ENCODE peak calls at places on chromosomes 12 and 14, in seven cellular contexts. One of them, this sample, is unnamed. For H3K27me3, the result is how much of the 10 kb centered on the place peaks cover.

GRCh38 chr14:101499513-101499912 is 61.8 kb upstream of the DIO3 start:
- DNase-seq in endothelial cell of umbilical vein: no peak
- DNase-seq in astrocyte: no peak
- DNase-seq in ascending aorta: no peak
- DNase-seq in HL-60: no peak
- DNase-seq in H1: no peak
- DNase-seq in heart left ventricle: peak
- DNase-seq in this sample: no peak

GRCh38 chr12:112524676-112525425 is 106.1 kb downstream of the PTPN11 start:
- DNase-seq in endothelial cell of umbilical vein: no peak
- DNase-seq in astrocyte: peak
- DNase-seq in ascending aorta: no peak
- DNase-seq in HL-60: no peak
- DNase-seq in H1: no peak
- DNase-seq in heart left ventricle: no peak
- DNase-seq in this sample: no peak

GRCh38 chr12:6604254-6605029 is 2.7 kb downstream of the CHD4 start:
- DNase-seq in endothelial cell of umbilical vein: no peak
- DNase-seq in astrocyte: no peak
- DNase-seq in ascending aorta: no peak
- DNase-seq in HL-60: no peak
- DNase-seq in H1: no peak
- DNase-seq in heart left ventricle: no peak
- DNase-seq in this sample: no peak

GRCh38 chr12:87120440-87120839 is 864.2 kb upstream of the MGAT4C start:
- DNase-seq in endothelial cell of umbilical vein: no peak
- DNase-seq in astrocyte: no peak
- DNase-seq in ascending aorta: no peak
- DNase-seq in HL-60: no peak
- DNase-seq in H1: no peak
- DNase-seq in heart left ventricle: no peak
- DNase-seq in this sample: no peak

GRCh38 chr14:98959958-98960616 is 311.9 kb downstream of the BCL11B start:
- DNase-seq in endothelial cell of umbilical vein: no peak
- DNase-seq in astrocyte: no peak
- DNase-seq in ascending aorta: no peak
- DNase-seq in HL-60: no peak
- DNase-seq in H1: no peak
- DNase-seq in heart left ventricle: no peak
- DNase-seq in this sample: no peak

GRCh38 chr12:75294338-75294737 is 35.8 kb downstream of the CAPS2 start:
- DNase-seq in endothelial cell of umbilical vein: no peak
- DNase-seq in astrocyte: no peak
- DNase-seq in ascending aorta: no peak
- DNase-seq in HL-60: no peak
- DNase-seq in H1: no peak
- DNase-seq in heart left ventricle: no peak
- DNase-seq in this sample: no peak

GRCh38 chr14:96205994-96206392 is 1.4 kb downstream of the BDKRB2 start:
- DNase-seq in endothelial cell of umbilical vein: no peak
- DNase-seq in astrocyte: no peak
- DNase-seq in ascending aorta: no peak
- DNase-seq in HL-60: no peak
- DNase-seq in H1: no peak
- DNase-seq in heart left ventricle: no peak
- DNase-seq in this sample: no peak

GRCh38 chr12:14373202-14373601 is 7.7 kb downstream of the ATF7IP start:
- DNase-seq in endothelial cell of umbilical vein: peak
- DNase-seq in astrocyte: peak
- DNase-seq in ascending aorta: no peak
- DNase-seq in HL-60: no peak
- DNase-seq in H1: no peak
- DNase-seq in heart left ventricle: no peak
- DNase-seq in this sample: no peak

GRCh38 chr12:120453977-120454376 is 7.7 kb downstream of the GATC start:
- DNase-seq in endothelial cell of umbilical vein: peak
- DNase-seq in astrocyte: no peak
- DNase-seq in ascending aorta: no peak
- DNase-seq in HL-60: no peak
- DNase-seq in H1: no peak
- DNase-seq in heart left ventricle: no peak
- DNase-seq in this sample: no peak

GRCh38 chr12:6092784-6093722 is 31.4 kb downstream of the VWF start:
- DNase-seq in endothelial cell of umbilical vein: peak
- DNase-seq in astrocyte: peak
- DNase-seq in ascending aorta: peak
- DNase-seq in HL-60: no peak
- DNase-seq in H1: no peak
- DNase-seq in heart left ventricle: no peak
- DNase-seq in this sample: peak

GRCh38 chr12:121144416-121144914 is 11.8 kb downstream of the P2RX7 start:
- DNase-seq in endothelial cell of umbilical vein: no peak
- DNase-seq in astrocyte: no peak
- DNase-seq in ascending aorta: no peak
- DNase-seq in HL-60: peak
- DNase-seq in H1: no peak
- DNase-seq in heart left ventricle: no peak
- DNase-seq in this sample: no peak

GRCh38 chr14:88765130-88765529 is 27.6 kb downstream of the EML5 start:
- DNase-seq in endothelial cell of umbilical vein: no peak
- DNase-seq in astrocyte: peak
- DNase-seq in ascending aorta: no peak
- DNase-seq in HL-60: no peak
- DNase-seq in H1: peak
- DNase-seq in heart left ventricle: no peak
- DNase-seq in this sample: no peak

GRCh38 chr14:96783306-96784224 is 13.6 kb upstream of the VRK1 start:
- DNase-seq in endothelial cell of umbilical vein: no peak
- DNase-seq in astrocyte: peak
- DNase-seq in ascending aorta: no peak
- DNase-seq in HL-60: peak
- DNase-seq in H1: no peak
- DNase-seq in heart left ventricle: no peak
- DNase-seq in this sample: peak

GRCh38 chr14:76050797-76051392 is 65.3 kb downstream of the IFT43 start:
- DNase-seq in endothelial cell of umbilical vein: peak
- DNase-seq in astrocyte: peak
- DNase-seq in ascending aorta: no peak
- DNase-seq in HL-60: peak
- DNase-seq in H1: no peak
- DNase-seq in heart left ventricle: no peak
- DNase-seq in this sample: peak

GRCh38 chr14:75960219-75960618 is 21.6 kb downstream of the TGFB3 start:
- DNase-seq in endothelial cell of umbilical vein: no peak
- DNase-seq in astrocyte: no peak
- DNase-seq in ascending aorta: no peak
- DNase-seq in HL-60: no peak
- DNase-seq in H1: no peak
- DNase-seq in heart left ventricle: no peak
- DNase-seq in this sample: no peak

GRCh38 chr12:97711392-97711791 is 248.8 kb downstream of the RMST start:
- DNase-seq in endothelial cell of umbilical vein: no peak
- DNase-seq in astrocyte: no peak
- DNase-seq in ascending aorta: no peak
- DNase-seq in HL-60: no peak
- DNase-seq in H1: no peak
- DNase-seq in heart left ventricle: no peak
- DNase-seq in this sample: no peak

GRCh38 chr12:97713217-97713616 is 250.6 kb downstream of the RMST start:
- DNase-seq in endothelial cell of umbilical vein: no peak
- DNase-seq in astrocyte: no peak
- DNase-seq in ascending aorta: no peak
- DNase-seq in HL-60: no peak
- DNase-seq in H1: no peak
- DNase-seq in heart left ventricle: no peak
- DNase-seq in this sample: no peak

GRCh38 chr12:97713972-97714588 is 251.5 kb downstream of the RMST start:
- DNase-seq in endothelial cell of umbilical vein: no peak
- DNase-seq in astrocyte: no peak
- DNase-seq in ascending aorta: no peak
- DNase-seq in HL-60: no peak
- DNase-seq in H1: no peak
- DNase-seq in heart left ventricle: no peak
- DNase-seq in this sample: no peak

DNA sequence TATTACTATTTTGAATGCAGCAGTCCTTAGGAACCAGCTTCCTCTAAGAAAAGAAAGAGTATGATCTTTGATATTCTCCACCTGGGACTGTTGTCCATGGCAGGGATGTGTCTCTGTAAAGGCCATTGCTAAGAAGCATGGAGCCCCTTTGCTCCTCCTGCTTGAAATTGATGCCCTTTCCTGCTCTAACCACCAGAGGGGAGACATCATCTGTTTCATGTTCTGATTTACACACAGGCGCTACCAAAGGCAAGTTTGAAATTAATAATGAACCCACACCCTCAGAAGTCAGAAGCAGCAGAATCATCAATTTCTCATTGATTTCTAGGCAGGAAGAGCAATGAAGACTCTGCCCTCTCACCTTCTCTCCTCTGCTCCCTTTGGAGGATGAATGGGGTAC is 253.8 kb downstream of the RMST start:
- DNase-seq in endothelial cell of umbilical vein: no peak
- DNase-seq in astrocyte: no peak
- DNase-seq in ascending aorta: no peak
- DNase-seq in HL-60: no peak
- DNase-seq in H1: peak
- DNase-seq in heart left ventricle: no peak
- DNase-seq in this sample: no peak
- H3K4me3 ChIP-seq in endothelial cell of umbilical vein: no peak
- H3K4me3 ChIP-seq in astrocyte: no peak
- H3K4me3 ChIP-seq in ascending aorta: no peak
- H3K4me3 ChIP-seq in HL-60: no peak
- H3K4me3 ChIP-seq in H1: no peak
- H3K4me3 ChIP-seq in heart left ventricle: no peak
- H3K4me3 ChIP-seq in this sample: no peak

DNA sequence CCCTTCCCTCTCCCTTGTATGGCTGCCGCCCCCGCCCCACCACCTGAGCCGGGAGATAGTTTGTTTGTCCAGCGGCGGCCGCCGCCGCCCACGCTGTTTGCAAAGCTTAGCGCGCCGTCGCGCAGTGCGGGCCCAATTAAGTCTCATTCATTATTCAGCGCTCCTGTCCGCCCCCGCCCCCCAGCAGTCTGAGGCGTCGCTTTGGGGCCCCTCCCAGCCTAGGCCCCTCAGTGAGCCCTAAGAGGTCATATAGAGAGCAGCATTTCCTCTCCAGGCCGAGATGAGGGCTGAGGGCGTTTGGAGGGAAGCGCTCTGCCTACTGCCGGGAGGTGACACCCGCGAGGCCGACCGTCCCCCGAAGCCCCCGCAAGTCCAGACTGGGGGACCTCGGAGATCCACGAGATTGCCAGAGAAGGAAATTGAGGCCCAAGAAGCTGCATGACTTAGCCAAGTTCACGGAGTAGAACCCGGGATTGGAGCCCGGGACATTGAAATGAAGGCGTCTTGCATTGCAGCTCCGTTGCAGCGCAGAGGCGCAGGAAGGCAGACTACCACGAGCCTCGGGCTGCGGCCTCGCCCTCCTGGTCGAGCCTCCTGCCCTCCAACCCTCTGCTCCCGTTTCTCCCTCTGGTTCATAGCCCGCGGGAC is at the start of gene DNAJC22:
- DNase-seq in endothelial cell of umbilical vein: no peak
- DNase-seq in astrocyte: no peak
- DNase-seq in ascending aorta: no peak
- DNase-seq in HL-60: no peak
- DNase-seq in H1: no peak
- DNase-seq in heart left ventricle: no peak
- DNase-seq in this sample: no peak
- H3K27me3 ChIP-seq in endothelial cell of umbilical vein: under half
- H3K27me3 ChIP-seq in astrocyte: under half
- H3K27me3 ChIP-seq in ascending aorta: under half
- H3K27me3 ChIP-seq in HL-60: half or more
- H3K27me3 ChIP-seq in H1: half or more
- H3K27me3 ChIP-seq in heart left ventricle: half or more
- H3K27me3 ChIP-seq in this sample: under half

GRCh38 chr12:27530157-27530922 is 6.3 kb downstream of the PPFIBP1 start:
- DNase-seq in endothelial cell of umbilical vein: no peak
- DNase-seq in astrocyte: no peak
- DNase-seq in ascending aorta: no peak
- DNase-seq in HL-60: no peak
- DNase-seq in H1: no peak
- DNase-seq in heart left ventricle: no peak
- DNase-seq in this sample: no peak
- H3K4me3 ChIP-seq in endothelial cell of umbilical vein: no peak
- H3K4me3 ChIP-seq in astrocyte: no peak
- H3K4me3 ChIP-seq in ascending aorta: no peak
- H3K4me3 ChIP-seq in HL-60: no peak
- H3K4me3 ChIP-seq in H1: no peak
- H3K4me3 ChIP-seq in heart left ventricle: no peak
- H3K4me3 ChIP-seq in this sample: no peak

GRCh38 chr14:56811596-56812363 is 1.5 kb upstream of the OTX2 start:
- DNase-seq in endothelial cell of umbilical vein: no peak
- DNase-seq in astrocyte: no peak
- DNase-seq in ascending aorta: no peak
- DNase-seq in HL-60: no peak
- DNase-seq in H1: no peak
- DNase-seq in heart left ventricle: no peak
- DNase-seq in this sample: no peak

GRCh38 chr14:56809262-56810215 is 740 bp downstream of the OTX2 start:
- DNase-seq in endothelial cell of umbilical vein: no peak
- DNase-seq in astrocyte: no peak
- DNase-seq in ascending aorta: no peak
- DNase-seq in HL-60: no peak
- DNase-seq in H1: no peak
- DNase-seq in heart left ventricle: no peak
- DNase-seq in this sample: no peak

GRCh38 chr14:56812364-56813103 is 2.3 kb upstream of the OTX2 start:
- DNase-seq in endothelial cell of umbilical vein: no peak
- DNase-seq in astrocyte: no peak
- DNase-seq in ascending aorta: no peak
- DNase-seq in HL-60: no peak
- DNase-seq in H1: no peak
- DNase-seq in heart left ventricle: no peak
- DNase-seq in this sample: no peak

GRCh38 chr14:56810341-56810740 is at the start of gene OTX2:
- DNase-seq in endothelial cell of umbilical vein: no peak
- DNase-seq in astrocyte: no peak
- DNase-seq in ascending aorta: no peak
- DNase-seq in HL-60: no peak
- DNase-seq in H1: no peak
- DNase-seq in heart left ventricle: no peak
- DNase-seq in this sample: no peak

DNA sequence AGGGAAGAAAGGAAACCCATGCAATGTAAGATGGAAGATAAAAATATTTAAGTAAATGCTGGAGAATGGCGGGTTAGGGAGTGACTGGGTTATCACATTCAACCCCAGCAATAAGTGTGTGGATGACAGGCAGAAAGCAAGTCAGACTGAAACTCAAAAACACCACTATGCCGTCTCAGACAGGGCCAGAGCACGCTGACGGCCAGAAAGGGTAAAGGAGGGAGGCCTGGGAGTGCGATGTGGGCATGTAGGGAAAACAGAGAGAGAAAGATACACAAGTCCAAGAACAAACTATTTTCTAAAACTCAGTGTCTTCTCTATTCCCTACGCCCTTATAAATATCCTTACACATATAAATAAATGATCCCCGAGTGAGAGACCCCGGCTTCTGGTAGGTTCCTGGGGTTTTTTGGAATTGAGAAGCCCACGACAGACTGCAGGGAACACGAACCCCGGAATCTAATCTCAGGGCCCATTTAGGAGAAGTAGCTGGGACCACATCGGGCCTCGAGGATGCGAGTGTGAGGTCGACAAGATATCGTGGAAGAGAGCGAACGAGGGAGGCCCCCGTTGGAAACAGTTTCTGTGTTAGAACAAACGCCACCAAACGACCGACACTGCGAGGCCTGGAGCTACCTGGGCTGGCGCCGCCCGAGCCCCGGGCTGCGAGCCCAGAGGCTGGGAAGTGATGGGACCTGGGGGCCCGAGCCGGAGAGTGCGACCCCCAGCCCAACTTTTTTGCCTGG is 744 bp upstream of the OTX2 start:
- DNase-seq in endothelial cell of umbilical vein: no peak
- DNase-seq in astrocyte: no peak
- DNase-seq in ascending aorta: no peak
- DNase-seq in HL-60: no peak
- DNase-seq in H1: no peak
- DNase-seq in heart left ventricle: no peak
- DNase-seq in this sample: no peak
- H3K27me3 ChIP-seq in endothelial cell of umbilical vein: half or more
- H3K27me3 ChIP-seq in astrocyte: half or more
- H3K27me3 ChIP-seq in ascending aorta: under half
- H3K27me3 ChIP-seq in HL-60: half or more
- H3K27me3 ChIP-seq in H1: half or more
- H3K27me3 ChIP-seq in heart left ventricle: half or more
- H3K27me3 ChIP-seq in this sample: under half